ENCODE peak calls at places on chromosomes 3 and 15, in eight cellular contexts. One of them, this sample, is unnamed.

GRCh38 chr3:107969994-107970896 is 120.6 kb downstream of the CD47 start:
- DNase-seq in fibroblast of pulmonary artery: peak; percentile 98
- DNase-seq in psoas muscle: no peak
- DNase-seq in cardiac fibroblast: peak; percentile 96
- DNase-seq in epithelial cell of proximal tubule: no peak
- DNase-seq in HCT116: no peak
- DNase-seq in B cell: no peak
- DNase-seq in Caco-2: no peak
- DNase-seq in this sample: no peak

GRCh38 chr3:11711826-11712225 is 68.1 kb upstream of the VGLL4 start:
- DNase-seq in B cell: no peak
- DNase-seq in cardiac fibroblast: no peak
- DNase-seq in epithelial cell of proximal tubule: no peak
- DNase-seq in psoas muscle: no peak
- DNase-seq in Caco-2: no peak
- DNase-seq in HCT116: no peak
- DNase-seq in fibroblast of pulmonary artery: no peak
- DNase-seq in this sample: no peak

GRCh38 chr3:190301591-190301990 is 20.7 kb downstream of the CLDN1 start:
- DNase-seq in epithelial cell of proximal tubule: no peak
- DNase-seq in cardiac fibroblast: no peak
- DNase-seq in Caco-2: no peak
- DNase-seq in B cell: no peak
- DNase-seq in psoas muscle: no peak
- DNase-seq in fibroblast of pulmonary artery: no peak
- DNase-seq in HCT116: no peak
- DNase-seq in this sample: no peak

GRCh38 chr3:71926242-71926560 is 141.3 kb upstream of the PROK2 start:
- DNase-seq in fibroblast of pulmonary artery: peak; percentile 7
- DNase-seq in epithelial cell of proximal tubule: no peak
- DNase-seq in psoas muscle: no peak
- DNase-seq in HCT116: peak; percentile 65
- DNase-seq in Caco-2: peak; percentile 67
- DNase-seq in cardiac fibroblast: peak; percentile 17
- DNase-seq in B cell: no peak
- DNase-seq in this sample: peak; percentile 10

GRCh38 chr3:148861277-148861869 is 3.7 kb upstream of the CPA3 start:
- DNase-seq in HCT116: peak; percentile 40
- DNase-seq in cardiac fibroblast: peak; percentile 64
- DNase-seq in B cell: no peak
- DNase-seq in psoas muscle: no peak
- DNase-seq in Caco-2: peak; percentile 20
- DNase-seq in epithelial cell of proximal tubule: no peak
- DNase-seq in fibroblast of pulmonary artery: peak; percentile 74
- DNase-seq in this sample: no peak

GRCh38 chr15:32905481-32905880 is 187.7 kb downstream of the GREM1 start:
- DNase-seq in fibroblast of pulmonary artery: no peak
- DNase-seq in cardiac fibroblast: no peak
- DNase-seq in epithelial cell of proximal tubule: no peak
- DNase-seq in psoas muscle: no peak
- DNase-seq in HCT116: no peak
- DNase-seq in B cell: no peak
- DNase-seq in Caco-2: no peak
- DNase-seq in this sample: no peak

GRCh38 chr3:33299395-33300081 is 22.3 kb downstream of the FBXL2 start:
- DNase-seq in B cell: no peak
- DNase-seq in cardiac fibroblast: peak; percentile 35
- DNase-seq in Caco-2: no peak
- DNase-seq in psoas muscle: no peak
- DNase-seq in epithelial cell of proximal tubule: no peak
- DNase-seq in fibroblast of pulmonary artery: peak; percentile 32
- DNase-seq in HCT116: peak; percentile 90
- DNase-seq in this sample: no peak

GRCh38 chr3:149713730-149714654 is 38.3 kb downstream of the COMMD2 start:
- DNase-seq in Caco-2: no peak
- DNase-seq in B cell: no peak
- DNase-seq in fibroblast of pulmonary artery: no peak
- DNase-seq in epithelial cell of proximal tubule: no peak
- DNase-seq in cardiac fibroblast: no peak
- DNase-seq in psoas muscle: no peak
- DNase-seq in HCT116: no peak
- DNase-seq in this sample: no peak

GRCh38 chr15:28094732-28095521 is 4.2 kb downstream of the OCA2 start:
- DNase-seq in psoas muscle: no peak
- DNase-seq in epithelial cell of proximal tubule: no peak
- DNase-seq in Caco-2: peak; percentile 20
- DNase-seq in fibroblast of pulmonary artery: no peak
- DNase-seq in HCT116: no peak
- DNase-seq in B cell: no peak
- DNase-seq in cardiac fibroblast: no peak
- DNase-seq in this sample: no peak

GRCh38 chr15:100869151-100869999 is 10.3 kb upstream of the ALDH1A3 start:
- DNase-seq in epithelial cell of proximal tubule: no peak
- DNase-seq in psoas muscle: no peak
- DNase-seq in B cell: no peak
- DNase-seq in cardiac fibroblast: no peak
- DNase-seq in fibroblast of pulmonary artery: no peak
- DNase-seq in Caco-2: peak; percentile 35
- DNase-seq in HCT116: peak; percentile 27
- DNase-seq in this sample: no peak

GRCh38 chr3:126442849-126443229 is 32.9 kb downstream of the ZXDC start:
- DNase-seq in fibroblast of pulmonary artery: no peak
- DNase-seq in epithelial cell of proximal tubule: no peak
- DNase-seq in psoas muscle: no peak
- DNase-seq in Caco-2: no peak
- DNase-seq in B cell: no peak
- DNase-seq in cardiac fibroblast: no peak
- DNase-seq in HCT116: no peak
- DNase-seq in this sample: no peak

GRCh38 chr3:16231983-16232382 is 32.8 kb downstream of the DPH3 start:
- DNase-seq in cardiac fibroblast: no peak
- DNase-seq in HCT116: no peak
- DNase-seq in psoas muscle: no peak
- DNase-seq in epithelial cell of proximal tubule: no peak
- DNase-seq in B cell: no peak
- DNase-seq in fibroblast of pulmonary artery: no peak
- DNase-seq in Caco-2: no peak
- DNase-seq in this sample: no peak

GRCh38 chr15:101578443-101578894 is 73.7 kb downstream of the TM2D3 start:
- DNase-seq in fibroblast of pulmonary artery: peak; percentile 33
- DNase-seq in B cell: no peak
- DNase-seq in psoas muscle: no peak
- DNase-seq in Caco-2: peak; percentile 52
- DNase-seq in HCT116: peak; percentile 44
- DNase-seq in epithelial cell of proximal tubule: no peak
- DNase-seq in cardiac fibroblast: peak; percentile 33
- DNase-seq in this sample: peak; percentile 14

GRCh38 chr15:43538091-43538490 is 20.7 kb downstream of the MAP1A start:
- DNase-seq in epithelial cell of proximal tubule: no peak
- DNase-seq in cardiac fibroblast: no peak
- DNase-seq in psoas muscle: no peak
- DNase-seq in HCT116: no peak
- DNase-seq in Caco-2: no peak
- DNase-seq in fibroblast of pulmonary artery: no peak
- DNase-seq in B cell: no peak
- DNase-seq in this sample: no peak

GRCh38 chr3:50584391-50584790 is 15.1 kb downstream of the HEMK1 start:
- DNase-seq in fibroblast of pulmonary artery: peak; percentile 72
- DNase-seq in psoas muscle: no peak
- DNase-seq in HCT116: no peak
- DNase-seq in cardiac fibroblast: peak; percentile 61
- DNase-seq in B cell: no peak
- DNase-seq in Caco-2: peak; percentile 47
- DNase-seq in epithelial cell of proximal tubule: no peak
- DNase-seq in this sample: no peak

GRCh38 chr3:132721479-132722164 is 587 bp downstream of the NPHP3 start:
- DNase-seq in B cell: no peak
- DNase-seq in cardiac fibroblast: peak; percentile 73
- DNase-seq in HCT116: no peak
- DNase-seq in Caco-2: peak; percentile 76
- DNase-seq in psoas muscle: peak; percentile 89
- DNase-seq in fibroblast of pulmonary artery: peak; percentile 76
- DNase-seq in epithelial cell of proximal tubule: no peak
- DNase-seq in this sample: no peak

GRCh38 chr3:13833506-13834257 is 46.2 kb downstream of the WNT7A start:
- DNase-seq in psoas muscle: no peak
- DNase-seq in HCT116: no peak
- DNase-seq in epithelial cell of proximal tubule: no peak
- DNase-seq in fibroblast of pulmonary artery: no peak
- DNase-seq in B cell: no peak
- DNase-seq in cardiac fibroblast: no peak
- DNase-seq in Caco-2: no peak
- DNase-seq in this sample: no peak

GRCh38 chr15:56244237-56244810 is 645 bp upstream of the RFX7 start:
- DNase-seq in cardiac fibroblast: peak; percentile 80
- DNase-seq in fibroblast of pulmonary artery: peak; percentile 76
- DNase-seq in psoas muscle: peak; percentile 54
- DNase-seq in epithelial cell of proximal tubule: no peak
- DNase-seq in B cell: no peak
- DNase-seq in HCT116: no peak
- DNase-seq in Caco-2: peak; percentile 34
- DNase-seq in this sample: peak; percentile 84

GRCh38 chr15:74616020-74616939 is 644 bp downstream of the CLK3 start:
- DNase-seq in fibroblast of pulmonary artery: peak; percentile 69
- DNase-seq in psoas muscle: peak; percentile 87
- DNase-seq in epithelial cell of proximal tubule: no peak
- DNase-seq in HCT116: no peak
- DNase-seq in B cell: peak; percentile 48
- DNase-seq in cardiac fibroblast: peak; percentile 79
- DNase-seq in Caco-2: peak; percentile 50
- DNase-seq in this sample: peak; percentile 83

GRCh38 chr15:47427463-47427862 is 289.8 kb upstream of the SEMA6D start:
- DNase-seq in psoas muscle: no peak
- DNase-seq in fibroblast of pulmonary artery: peak; percentile 43
- DNase-seq in Caco-2: no peak
- DNase-seq in cardiac fibroblast: no peak
- DNase-seq in epithelial cell of proximal tubule: no peak
- DNase-seq in B cell: no peak
- DNase-seq in HCT116: no peak
- DNase-seq in this sample: no peak

GRCh38 chr3:17292556-17292955 is 407.8 kb downstream of the PLCL2 start:
- DNase-seq in epithelial cell of proximal tubule: no peak
- DNase-seq in psoas muscle: no peak
- DNase-seq in HCT116: no peak
- DNase-seq in Caco-2: no peak
- DNase-seq in cardiac fibroblast: peak; percentile 18
- DNase-seq in fibroblast of pulmonary artery: no peak
- DNase-seq in B cell: no peak
- DNase-seq in this sample: no peak

DNA sequence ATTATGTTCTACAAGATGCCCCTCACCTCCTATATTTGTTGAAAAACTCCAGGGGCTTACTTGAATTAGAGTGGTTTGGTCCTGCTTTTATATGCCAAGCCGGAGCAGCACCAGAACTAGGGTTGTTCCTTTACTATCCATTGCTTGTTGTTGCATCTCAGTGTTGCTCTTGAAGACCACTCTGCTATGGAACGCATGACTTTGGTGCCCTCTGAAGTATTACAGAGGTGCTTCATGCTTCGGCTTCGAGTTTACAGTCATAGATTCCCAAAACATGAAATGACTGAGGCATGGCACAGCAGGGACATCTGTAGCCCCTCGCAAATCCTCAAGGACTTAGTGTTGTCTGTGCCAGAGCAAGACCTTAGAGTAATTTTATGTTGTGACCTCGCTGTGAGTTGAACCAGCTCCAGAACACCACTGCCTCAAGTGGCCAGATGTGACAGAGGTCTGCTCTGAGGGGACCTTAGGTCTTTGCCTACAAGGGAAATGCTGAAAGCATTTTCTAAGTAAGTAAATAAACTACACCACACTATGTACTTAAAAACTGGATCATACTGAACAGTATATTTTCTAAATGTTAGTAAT is 67.2 kb upstream of the SIAH2 start:
- DNase-seq in cardiac fibroblast: no peak
- DNase-seq in psoas muscle: no peak
- DNase-seq in HCT116: peak; percentile 15
- DNase-seq in epithelial cell of proximal tubule: no peak
- DNase-seq in fibroblast of pulmonary artery: no peak
- DNase-seq in Caco-2: peak; percentile 20
- DNase-seq in B cell: peak; percentile 40
- DNase-seq in this sample: peak; percentile 6
- TF ChIP-seq CTCF in cardiac fibroblast: no peak
- TF ChIP-seq CTCF in psoas muscle: no peak
- TF ChIP-seq CTCF in HCT116: peak; percentile 63
- TF ChIP-seq CTCF in epithelial cell of proximal tubule: peak; percentile 46
- TF ChIP-seq CTCF in fibroblast of pulmonary artery: peak; percentile 30
- TF ChIP-seq CTCF in Caco-2: no peak
- TF ChIP-seq CTCF in B cell: peak; percentile 31
- TF ChIP-seq CTCF in this sample: peak; percentile 61

GRCh38 chr15:88377509-88377908 is 89.7 kb downstream of the MRPL46 start:
- DNase-seq in B cell: no peak
- DNase-seq in cardiac fibroblast: no peak
- DNase-seq in psoas muscle: no peak
- DNase-seq in epithelial cell of proximal tubule: no peak
- DNase-seq in Caco-2: no peak
- DNase-seq in HCT116: no peak
- DNase-seq in fibroblast of pulmonary artery: no peak
- DNase-seq in this sample: no peak
- TF ChIP-seq CTCF in B cell: no peak
- TF ChIP-seq CTCF in cardiac fibroblast: no peak
- TF ChIP-seq CTCF in psoas muscle: no peak
- TF ChIP-seq CTCF in epithelial cell of proximal tubule: no peak
- TF ChIP-seq CTCF in Caco-2: no peak
- TF ChIP-seq CTCF in HCT116: no peak
- TF ChIP-seq CTCF in fibroblast of pulmonary artery: no peak
- TF ChIP-seq CTCF in this sample: no peak

GRCh38 chr15:72835289-72835890 is 51.8 kb upstream of the ADPGK start:
- DNase-seq in cardiac fibroblast: peak; percentile 30
- DNase-seq in Caco-2: no peak
- DNase-seq in B cell: no peak
- DNase-seq in psoas muscle: no peak
- DNase-seq in HCT116: peak; percentile 13
- DNase-seq in epithelial cell of proximal tubule: no peak
- DNase-seq in fibroblast of pulmonary artery: peak; percentile 6
- DNase-seq in this sample: no peak
- TF ChIP-seq CTCF in cardiac fibroblast: peak; percentile 33
- TF ChIP-seq CTCF in Caco-2: no peak
- TF ChIP-seq CTCF in B cell: no peak
- TF ChIP-seq CTCF in psoas muscle: peak; percentile 16
- TF ChIP-seq CTCF in HCT116: peak; percentile 58
- TF ChIP-seq CTCF in epithelial cell of proximal tubule: peak; percentile 63
- TF ChIP-seq CTCF in fibroblast of pulmonary artery: peak; percentile 39
- TF ChIP-seq CTCF in this sample: peak; percentile 35

DNA sequence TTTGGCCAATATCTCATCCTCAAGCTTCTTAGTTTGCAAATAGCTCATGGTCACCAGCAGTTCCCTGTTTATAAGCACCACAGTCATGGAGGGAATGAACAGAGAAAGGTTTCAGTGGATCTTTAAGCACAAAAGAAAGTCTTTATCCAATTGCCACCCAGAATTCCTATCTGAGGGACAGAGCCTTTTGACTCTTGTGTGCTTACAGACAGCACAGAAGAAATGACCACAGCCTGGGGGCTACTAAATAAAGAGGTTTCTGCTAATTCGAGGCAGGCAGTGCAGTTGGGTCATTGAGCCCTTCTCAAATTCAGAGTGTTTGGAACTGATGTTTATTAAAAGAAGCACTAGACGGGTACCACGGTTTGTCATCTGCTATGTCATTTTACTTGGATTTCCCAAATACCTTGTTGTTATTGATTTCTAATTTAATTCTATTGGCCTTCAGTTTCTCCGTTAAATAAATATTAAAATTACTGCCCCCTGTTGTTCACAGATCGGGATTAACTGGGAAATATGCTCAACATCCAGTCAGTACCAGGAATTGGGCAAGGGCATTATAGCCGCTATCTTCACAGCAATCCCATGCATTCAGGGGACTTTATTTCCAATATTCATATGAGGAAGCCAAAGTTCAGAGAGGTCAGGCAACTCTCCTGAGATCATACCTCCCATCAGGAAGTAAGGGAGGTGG is 3.6 kb downstream of the PRICKLE2 start:
- DNase-seq in Caco-2: no peak
- DNase-seq in epithelial cell of proximal tubule: no peak
- DNase-seq in cardiac fibroblast: no peak
- DNase-seq in fibroblast of pulmonary artery: no peak
- DNase-seq in B cell: no peak
- DNase-seq in psoas muscle: no peak
- DNase-seq in HCT116: no peak
- DNase-seq in this sample: no peak
- TF ChIP-seq CTCF in Caco-2: no peak
- TF ChIP-seq CTCF in epithelial cell of proximal tubule: peak; percentile 32
- TF ChIP-seq CTCF in cardiac fibroblast: no peak
- TF ChIP-seq CTCF in fibroblast of pulmonary artery: no peak
- TF ChIP-seq CTCF in B cell: no peak
- TF ChIP-seq CTCF in psoas muscle: no peak
- TF ChIP-seq CTCF in HCT116: peak; percentile 34
- TF ChIP-seq CTCF in this sample: no peak

This sample was measured in DND-41.